ENCODE peak calls at places on chromosomes 11 and 22, in seven cellular contexts. One of them, this sample, is unnamed.

GRCh38 chr11:118918686-118919280 is 6.9 kb downstream of the BCL9L start:
- DNase-seq in cardiac fibroblast: peak
- DNase-seq in epithelial cell of esophagus: no peak
- DNase-seq in A172: peak
- DNase-seq in effector memory CD4-positive, alpha-beta T cell: no peak
- DNase-seq in NB4: no peak
- DNase-seq in bronchial epithelial cell: no peak
- DNase-seq in this sample: no peak

GRCh38 chr11:120431633-120432032 is 79.9 kb upstream of the GRIK4 start:
- DNase-seq in cardiac fibroblast: peak
- DNase-seq in epithelial cell of esophagus: peak
- DNase-seq in A172: peak
- DNase-seq in effector memory CD4-positive, alpha-beta T cell: no peak
- DNase-seq in NB4: peak
- DNase-seq in bronchial epithelial cell: peak
- DNase-seq in this sample: peak

GRCh38 chr11:57644748-57645715 is 4.7 kb downstream of the YPEL4 start:
- DNase-seq in cardiac fibroblast: peak
- DNase-seq in epithelial cell of esophagus: peak
- DNase-seq in A172: peak
- DNase-seq in effector memory CD4-positive, alpha-beta T cell: peak
- DNase-seq in NB4: peak
- DNase-seq in bronchial epithelial cell: peak
- DNase-seq in this sample: peak

GRCh38 chr11:704799-705645 is 1.0 kb upstream of the EPS8L2 start:
- DNase-seq in cardiac fibroblast: no peak
- DNase-seq in epithelial cell of esophagus: peak
- DNase-seq in A172: no peak
- DNase-seq in effector memory CD4-positive, alpha-beta T cell: no peak
- DNase-seq in NB4: no peak
- DNase-seq in bronchial epithelial cell: peak
- DNase-seq in this sample: peak

GRCh38 chr22:26286091-26286780 is 117.0 kb downstream of the SEZ6L start:
- DNase-seq in cardiac fibroblast: no peak
- DNase-seq in epithelial cell of esophagus: no peak
- DNase-seq in A172: no peak
- DNase-seq in effector memory CD4-positive, alpha-beta T cell: no peak
- DNase-seq in NB4: no peak
- DNase-seq in bronchial epithelial cell: no peak
- DNase-seq in this sample: no peak

GRCh38 chr22:46844606-46845210 is 82.3 kb downstream of the TBC1D22A start:
- DNase-seq in cardiac fibroblast: no peak
- DNase-seq in epithelial cell of esophagus: no peak
- DNase-seq in A172: no peak
- DNase-seq in effector memory CD4-positive, alpha-beta T cell: no peak
- DNase-seq in NB4: no peak
- DNase-seq in bronchial epithelial cell: no peak
- DNase-seq in this sample: no peak

GRCh38 chr22:37032535-37033460 is 13.3 kb downstream of the MPST start:
- DNase-seq in cardiac fibroblast: peak
- DNase-seq in epithelial cell of esophagus: peak
- DNase-seq in A172: peak
- DNase-seq in effector memory CD4-positive, alpha-beta T cell: no peak
- DNase-seq in NB4: peak
- DNase-seq in bronchial epithelial cell: peak
- DNase-seq in this sample: peak

GRCh38 chr22:19238900-19239299 is 52.6 kb downstream of the CLTCL1 start:
- DNase-seq in cardiac fibroblast: no peak
- DNase-seq in epithelial cell of esophagus: no peak
- DNase-seq in A172: no peak
- DNase-seq in effector memory CD4-positive, alpha-beta T cell: no peak
- DNase-seq in NB4: no peak
- DNase-seq in bronchial epithelial cell: no peak
- DNase-seq in this sample: no peak

GRCh38 chr11:101478587-101479375 is 105.0 kb downstream of the TRPC6 start:
- DNase-seq in cardiac fibroblast: no peak
- DNase-seq in epithelial cell of esophagus: peak
- DNase-seq in A172: no peak
- DNase-seq in effector memory CD4-positive, alpha-beta T cell: no peak
- DNase-seq in NB4: no peak
- DNase-seq in bronchial epithelial cell: peak
- DNase-seq in this sample: no peak

GRCh38 chr11:106344392-106344791 is 266.9 kb downstream of the AASDHPPT start:
- DNase-seq in cardiac fibroblast: peak
- DNase-seq in epithelial cell of esophagus: peak
- DNase-seq in A172: no peak
- DNase-seq in effector memory CD4-positive, alpha-beta T cell: no peak
- DNase-seq in NB4: no peak
- DNase-seq in bronchial epithelial cell: no peak
- DNase-seq in this sample: no peak

GRCh38 chr11:118629761-118630661 is 22.6 kb downstream of the PHLDB1 start:
- DNase-seq in cardiac fibroblast: no peak
- DNase-seq in epithelial cell of esophagus: peak
- DNase-seq in A172: no peak
- DNase-seq in effector memory CD4-positive, alpha-beta T cell: no peak
- DNase-seq in NB4: no peak
- DNase-seq in bronchial epithelial cell: peak
- DNase-seq in this sample: no peak

GRCh38 chr11:105177658-105178057 is 38.1 kb upstream of the CARD18 start:
- DNase-seq in cardiac fibroblast: peak
- DNase-seq in epithelial cell of esophagus: peak
- DNase-seq in A172: peak
- DNase-seq in effector memory CD4-positive, alpha-beta T cell: no peak
- DNase-seq in NB4: no peak
- DNase-seq in bronchial epithelial cell: peak
- DNase-seq in this sample: peak

GRCh38 chr11:36077368-36077767 is 133.5 kb downstream of the LDLRAD3 start:
- DNase-seq in cardiac fibroblast: no peak
- DNase-seq in epithelial cell of esophagus: no peak
- DNase-seq in A172: no peak
- DNase-seq in effector memory CD4-positive, alpha-beta T cell: no peak
- DNase-seq in NB4: no peak
- DNase-seq in bronchial epithelial cell: no peak
- DNase-seq in this sample: no peak

GRCh38 chr22:35384567-35384966 is 3.7 kb downstream of the HMOX1 start:
- DNase-seq in cardiac fibroblast: no peak
- DNase-seq in epithelial cell of esophagus: no peak
- DNase-seq in A172: no peak
- DNase-seq in effector memory CD4-positive, alpha-beta T cell: no peak
- DNase-seq in NB4: no peak
- DNase-seq in bronchial epithelial cell: no peak
- DNase-seq in this sample: no peak

GRCh38 chr11:71895961-71896360 is 17.7 kb downstream of the DEFB131B start:
- DNase-seq in cardiac fibroblast: no peak
- DNase-seq in epithelial cell of esophagus: no peak
- DNase-seq in A172: no peak
- DNase-seq in effector memory CD4-positive, alpha-beta T cell: no peak
- DNase-seq in NB4: no peak
- DNase-seq in bronchial epithelial cell: no peak
- DNase-seq in this sample: no peak

GRCh38 chr11:70699294-70700221 is 301.2 kb downstream of the CTTN start:
- DNase-seq in cardiac fibroblast: no peak
- DNase-seq in epithelial cell of esophagus: no peak
- DNase-seq in A172: no peak
- DNase-seq in effector memory CD4-positive, alpha-beta T cell: no peak
- DNase-seq in NB4: no peak
- DNase-seq in bronchial epithelial cell: no peak
- DNase-seq in this sample: peak

GRCh38 chr11:88521354-88522310 is 184.1 kb upstream of the CTSC start:
- DNase-seq in cardiac fibroblast: peak
- DNase-seq in epithelial cell of esophagus: no peak
- DNase-seq in A172: no peak
- DNase-seq in effector memory CD4-positive, alpha-beta T cell: no peak
- DNase-seq in NB4: no peak
- DNase-seq in bronchial epithelial cell: no peak
- DNase-seq in this sample: no peak

GRCh38 chr11:86160546-86161149 is 83.9 kb upstream of the EED start:
- DNase-seq in cardiac fibroblast: peak
- DNase-seq in epithelial cell of esophagus: peak
- DNase-seq in A172: peak
- DNase-seq in effector memory CD4-positive, alpha-beta T cell: no peak
- DNase-seq in NB4: no peak
- DNase-seq in bronchial epithelial cell: peak
- DNase-seq in this sample: peak

GRCh38 chr11:75033916-75034315 is 45.2 kb downstream of the NEU3 start:
- DNase-seq in cardiac fibroblast: no peak
- DNase-seq in epithelial cell of esophagus: no peak
- DNase-seq in A172: no peak
- DNase-seq in effector memory CD4-positive, alpha-beta T cell: no peak
- DNase-seq in NB4: no peak
- DNase-seq in bronchial epithelial cell: no peak
- DNase-seq in this sample: no peak

GRCh38 chr11:69352181-69352580 is 58.2 kb downstream of the MYEOV start:
- DNase-seq in cardiac fibroblast: peak
- DNase-seq in epithelial cell of esophagus: no peak
- DNase-seq in A172: peak
- DNase-seq in effector memory CD4-positive, alpha-beta T cell: no peak
- DNase-seq in NB4: no peak
- DNase-seq in bronchial epithelial cell: no peak
- DNase-seq in this sample: no peak

GRCh38 chr22:48335442-48336139 is 1492.1 kb downstream of the BRD1 start:
- DNase-seq in cardiac fibroblast: no peak
- DNase-seq in epithelial cell of esophagus: no peak
- DNase-seq in A172: no peak
- DNase-seq in effector memory CD4-positive, alpha-beta T cell: no peak
- DNase-seq in NB4: no peak
- DNase-seq in bronchial epithelial cell: no peak
- DNase-seq in this sample: no peak

GRCh38 chr11:47241740-47242400 is 6.7 kb downstream of the ACP2 start:
- DNase-seq in cardiac fibroblast: peak
- DNase-seq in epithelial cell of esophagus: peak
- DNase-seq in A172: peak
- DNase-seq in effector memory CD4-positive, alpha-beta T cell: no peak
- DNase-seq in NB4: no peak
- DNase-seq in bronchial epithelial cell: peak
- DNase-seq in this sample: peak

GRCh38 chr11:70064726-70065317 is 13.3 kb upstream of the ANO1 start:
- DNase-seq in cardiac fibroblast: no peak
- DNase-seq in epithelial cell of esophagus: peak
- DNase-seq in A172: no peak
- DNase-seq in effector memory CD4-positive, alpha-beta T cell: no peak
- DNase-seq in NB4: no peak
- DNase-seq in bronchial epithelial cell: peak
- DNase-seq in this sample: peak

This sample was measured in PC-3.